ENCODE peak calls at places on chromosome 11, in five cellular contexts. C is bronchial epithelial cell, L is H9, A is neural progenitor cell, Y is astrocyte of the cerebellum. X is an unnamed sample.

GRCh38 chr11:130571519-130571918 is 123.1 kb downstream of the ADAMTS15 start:
- DNase-seq in C (no peak), Y (no peak), L (no peak), A (no peak), X (no peak)

GRCh38 chr11:111347723-111348115 is 31.4 kb downstream of the POU2AF1 start:
- DNase-seq in Y (no peak), C (no peak), L (no peak), A (no peak), X (no peak)

GRCh38 chr11:61650781-61651571 is 29.2 kb upstream of the DAGLA start:
- DNase-seq in Y (no peak), C (no peak), L (peak; percentile 90), A (peak; percentile 75), X (no peak)

GRCh38 chr11:31421840-31422239 is 52.2 kb downstream of the DNAJC24 start:
- DNase-seq in Y (no peak), C (no peak), L (no peak), A (peak; percentile 82), X (no peak)

GRCh38 chr11:75185866-75186265 is 35.0 kb downstream of the SLCO2B1 start:
- DNase-seq in C (no peak), L (no peak), Y (no peak), A (no peak), X (no peak)

GRCh38 chr11:121889931-121890330 is 226.1 kb downstream of the BLID start:
- DNase-seq in C (peak; percentile 68), L (no peak), Y (peak; percentile 43), A (no peak), X (no peak)

GRCh38 chr11:1927151-1928037 is 7.9 kb downstream of the TNNT3 start:
- DNase-seq in C (peak; percentile 8), A (peak; percentile 2), L (no peak), Y (no peak), X (no peak)

GRCh38 chr11:115579181-115579825 is 75.1 kb upstream of the CADM1 start:
- DNase-seq in C (peak; percentile 31), L (no peak), A (no peak), Y (no peak), X (no peak)

GRCh38 chr11:100561325-100561724 is 125.8 kb upstream of the ARHGAP42 start:
- DNase-seq in Y (no peak), A (no peak), L (no peak), C (no peak), X (no peak)

GRCh38 chr11:110966131-110966530 is 253.9 kb upstream of the ARHGAP20 start:
- DNase-seq in C (no peak), Y (no peak), L (no peak), A (no peak), X (no peak)

GRCh38 chr11:12086271-12087074 is 23.9 kb upstream of the MICAL2 start:
- DNase-seq in Y (peak; percentile 68), L (no peak), C (peak; percentile 95), A (no peak), X (peak; percentile 74)

DNA sequence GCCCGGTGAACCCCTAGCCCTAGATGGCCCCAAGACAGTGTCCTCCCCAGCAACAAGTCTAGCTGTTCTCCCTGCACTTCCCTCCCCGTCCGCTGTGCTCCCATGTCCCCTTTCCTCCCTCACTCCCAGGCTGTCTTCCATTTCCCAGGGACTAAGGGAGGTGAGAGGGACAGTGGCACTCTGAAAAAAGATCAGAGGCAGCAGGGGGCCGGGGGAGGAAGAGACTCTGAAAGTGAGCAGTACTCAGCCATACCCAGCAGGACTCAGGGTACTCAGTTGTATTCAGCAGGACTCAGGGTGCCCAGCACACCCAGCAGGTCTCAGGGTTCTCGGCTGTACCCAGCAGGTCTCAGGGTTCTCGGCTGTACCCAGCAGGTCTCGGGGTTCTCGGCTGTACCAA is 48.4 kb upstream of the THY1 start:
- DNase-seq in A (no peak), Y (no peak), C (no peak), L (peak; percentile 34), X (no peak)
- TF ChIP-seq CTCF in A (no peak), Y (no peak), C (no peak), L (peak; percentile 13), X (no peak)

GRCh38 chr11:131671764-131672163 is 301.3 kb downstream of the NTM start:
- DNase-seq in L (peak; percentile 84), C (no peak), A (peak; percentile 64), Y (no peak), X (peak; percentile 73)
- TF ChIP-seq CTCF in L (peak; percentile 76), C (no peak), A (peak; percentile 60), Y (peak; percentile 46), X (peak; percentile 80)

DNA sequence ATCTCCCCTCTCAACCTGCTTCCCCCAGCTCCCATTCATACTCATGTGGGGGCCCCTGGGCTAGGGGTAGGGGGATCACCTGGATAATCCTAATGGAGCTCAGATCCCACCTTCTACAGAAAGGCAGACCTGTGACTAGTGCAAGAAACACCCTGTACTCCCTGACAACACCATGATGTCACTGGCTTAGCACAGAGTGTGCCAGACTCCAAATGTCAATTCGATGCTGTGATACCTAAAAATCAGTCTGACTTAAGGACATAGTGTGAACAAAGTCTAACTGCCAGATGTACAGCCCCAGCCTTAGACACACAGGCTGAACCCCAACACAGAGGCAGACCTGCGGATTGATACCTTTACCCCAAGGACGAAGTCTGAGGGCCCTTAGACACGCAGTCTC is 8.6 kb downstream of the ABCC8 start:
- DNase-seq in A (no peak), L (no peak), C (no peak), Y (no peak), X (no peak)
- TF ChIP-seq CTCF in A (no peak), L (no peak), C (no peak), Y (no peak), X (no peak)

GRCh38 chr11:66725646-66726045 is 3.4 kb downstream of the SPTBN2 start:
- DNase-seq in Y (no peak), C (no peak), L (no peak), A (peak; percentile 69), X (peak; percentile 43)

GRCh38 chr11:66728760-66729385 is at the start of gene SPTBN2:
- DNase-seq in C (no peak), Y (no peak), L (peak; percentile 61), A (peak; percentile 75), X (peak; percentile 54)

GRCh38 chr11:66727883-66728759 is 895 bp downstream of the SPTBN2 start:
- DNase-seq in C (no peak), Y (no peak), L (no peak), A (peak; percentile 81), X (peak; percentile 60)

GRCh38 chr11:66729447-66729846 is 431 bp upstream of the SPTBN2 start:
- DNase-seq in A (no peak), C (no peak), L (no peak), Y (no peak), X (no peak)

GRCh38 chr11:66727282-66727882 is 1.6 kb downstream of the SPTBN2 start:
- DNase-seq in L (peak; percentile 48), C (no peak), A (peak; percentile 65), Y (no peak), X (peak; percentile 33)
- TF ChIP-seq CTCF in L (no peak), C (no peak), A (no peak), Y (no peak), X (no peak)

X was measured in WERI-Rb-1.